ENCODE peak calls at places on chromosome 5, in seven cellular contexts. F, P, V, L, E, I and B are unnamed samples.

GRCh38 chr5:174793684-174794328 is 69.4 kb downstream of the MSX2 start:
- DNase-seq in I (peak; percentile 1), F (peak; percentile 29), L (peak; percentile 85), E (peak; percentile 83), P (no peak), V (peak; percentile 87), B (peak; percentile 57)

GRCh38 chr5:88877826-88878225 is 5.2 kb downstream of the MEF2C start:
- DNase-seq in V (no peak), F (no peak), P (no peak), I (no peak), L (no peak), E (no peak), B (no peak)

GRCh38 chr5:100841358-100842076 is 61.6 kb downstream of the ST8SIA4 start:
- DNase-seq in V (no peak), I (no peak), P (no peak), E (no peak), F (no peak), L (peak; percentile 92), B (no peak)

GRCh38 chr5:78405820-78406750 is 45.7 kb downstream of the SCAMP1 start:
- DNase-seq in I (no peak), V (no peak), F (no peak), L (no peak), E (peak; percentile 77), P (no peak), B (no peak)

GRCh38 chr5:126674145-126674544 is 73.4 kb downstream of the PHAX start:
- DNase-seq in I (no peak), E (no peak), V (no peak), L (peak; percentile 77), P (no peak), F (no peak), B (no peak)

GRCh38 chr5:92758552-92758951 is 822.5 kb downstream of the NR2F1-AS1 start:
- DNase-seq in P (no peak), L (no peak), V (no peak), I (no peak), E (peak; percentile 78), F (no peak), B (no peak)

GRCh38 chr5:95959051-95959963 is 2.3 kb downstream of the ELL2 start:
- DNase-seq in V (no peak), L (no peak), P (no peak), I (no peak), F (no peak), E (peak; percentile 48), B (no peak)

GRCh38 chr5:134101686-134102439 is 12.6 kb upstream of the TCF7 start:
- DNase-seq in I (no peak), E (peak; percentile 59), P (peak; percentile 84), F (peak; percentile 64), V (peak; percentile 90), L (peak; percentile 83), B (peak; percentile 81)

GRCh38 chr5:126846344-126846743 is 69.4 kb downstream of the LMNB1 start:
- DNase-seq in I (no peak), P (no peak), F (no peak), V (no peak), L (no peak), E (peak; percentile 48), B (no peak)

GRCh38 chr5:172180936-172181335 is 7.1 kb downstream of the STK10 start:
- DNase-seq in L (no peak), I (no peak), V (peak; percentile 9), E (no peak), F (no peak), P (no peak), B (no peak)

GRCh38 chr5:14810941-14811573 is 60.5 kb downstream of the ANKH start:
- DNase-seq in F (peak; percentile 36), I (no peak), P (no peak), E (no peak), V (no peak), L (no peak), B (no peak)

GRCh38 chr5:83340511-83340918 is 131.0 kb upstream of the VCAN start:
- DNase-seq in E (peak; percentile 24), F (no peak), L (no peak), I (no peak), P (no peak), V (no peak), B (no peak)

GRCh38 chr5:1789838-1790462 is 9.7 kb downstream of the MRPL36 start:
- DNase-seq in L (peak; percentile 8), V (peak; percentile 34), P (peak; percentile 74), F (no peak), E (peak; percentile 84), I (no peak), B (no peak)

GRCh38 chr5:155735388-155735787 is 591.6 kb upstream of the SGCD start:
- DNase-seq in E (peak; percentile 1), L (peak; percentile 66), F (no peak), I (peak; percentile 13), P (no peak), V (no peak), B (no peak)

GRCh38 chr5:128376577-128376976 is 161.5 kb downstream of the FBN2 start:
- DNase-seq in F (no peak), E (no peak), V (no peak), P (no peak), L (no peak), I (no peak), B (no peak)

GRCh38 chr5:206927-207536 is 10.9 kb downstream of the CCDC127 start:
- DNase-seq in I (no peak), L (peak; percentile 71), F (no peak), V (peak; percentile 13), E (no peak), P (no peak), B (no peak)